ENCODE peak calls at places on chromosome 1, in five cellular contexts. One of them, this sample, is unnamed.

GRCh38 chr1:87151500-87152421 is 176.9 kb upstream of the LMO4 start:
- DNase-seq in GM12878: peak; percentile 75
- DNase-seq in H1: peak; percentile 63
- DNase-seq in HepG2: no peak
- DNase-seq in HCT116: no peak
- DNase-seq in this sample: no peak

GRCh38 chr1:218633238-218633948 is 288.3 kb downstream of the TGFB2 start:
- DNase-seq in HepG2: no peak
- DNase-seq in H1: no peak
- DNase-seq in HCT116: no peak
- DNase-seq in GM12878: no peak
- DNase-seq in this sample: no peak

GRCh38 chr1:206890125-206890637 is 7.1 kb upstream of the IL24 start:
- DNase-seq in GM12878: no peak
- DNase-seq in H1: no peak
- DNase-seq in HepG2: no peak
- DNase-seq in HCT116: no peak
- DNase-seq in this sample: no peak

GRCh38 chr1:184287001-184287400 is 99.8 kb upstream of the C1orf21 start:
- DNase-seq in H1: no peak
- DNase-seq in GM12878: no peak
- DNase-seq in HepG2: no peak
- DNase-seq in HCT116: no peak
- DNase-seq in this sample: no peak

GRCh38 chr1:116134178-116134773 is 23.1 kb downstream of the MAB21L3 start:
- DNase-seq in HCT116: peak; percentile 21
- DNase-seq in HepG2: no peak
- DNase-seq in GM12878: no peak
- DNase-seq in H1: no peak
- DNase-seq in this sample: peak; percentile 25

GRCh38 chr1:2271841-2272655 is 43.9 kb downstream of the SKI start:
- DNase-seq in GM12878: no peak
- DNase-seq in HCT116: no peak
- DNase-seq in H1: no peak
- DNase-seq in HepG2: no peak
- DNase-seq in this sample: no peak

GRCh38 chr1:191343816-191344215 is 814.4 kb upstream of the RGS18 start:
- DNase-seq in HCT116: no peak
- DNase-seq in HepG2: no peak
- DNase-seq in GM12878: no peak
- DNase-seq in H1: no peak
- DNase-seq in this sample: no peak

GRCh38 chr1:245242989-245243388 is 88.2 kb downstream of the KIF26B start:
- DNase-seq in H1: no peak
- DNase-seq in GM12878: no peak
- DNase-seq in HCT116: no peak
- DNase-seq in HepG2: no peak
- DNase-seq in this sample: no peak

GRCh38 chr1:228920791-228921190 is 185.5 kb downstream of the RHOU start:
- DNase-seq in HepG2: no peak
- DNase-seq in HCT116: no peak
- DNase-seq in H1: no peak
- DNase-seq in GM12878: no peak
- DNase-seq in this sample: no peak

GRCh38 chr1:97004054-97004453 is 282.5 kb downstream of the PTBP2 start:
- DNase-seq in H1: no peak
- DNase-seq in HCT116: no peak
- DNase-seq in HepG2: no peak
- DNase-seq in GM12878: no peak
- DNase-seq in this sample: no peak

GRCh38 chr1:64100791-64101190 is 102.6 kb upstream of the UBE2U start:
- DNase-seq in GM12878: no peak
- DNase-seq in HCT116: no peak
- DNase-seq in H1: no peak
- DNase-seq in HepG2: no peak
- DNase-seq in this sample: no peak

GRCh38 chr1:73860421-73860950 is 337.5 kb downstream of the LRRIQ3 start:
- DNase-seq in GM12878: no peak
- DNase-seq in HepG2: no peak
- DNase-seq in H1: no peak
- DNase-seq in HCT116: no peak
- DNase-seq in this sample: no peak

GRCh38 chr1:110050602-110051261 is 16.3 kb downstream of the STRIP1 start:
- DNase-seq in H1: no peak
- DNase-seq in HepG2: no peak
- DNase-seq in HCT116: no peak
- DNase-seq in GM12878: no peak
- DNase-seq in this sample: no peak

GRCh38 chr1:237672748-237673147 is 218.0 kb downstream of the ZP4 start:
- DNase-seq in H1: no peak
- DNase-seq in HCT116: no peak
- DNase-seq in HepG2: no peak
- DNase-seq in GM12878: no peak
- DNase-seq in this sample: peak; percentile 54

GRCh38 chr1:212566522-212567479 is 41.8 kb upstream of the ATF3 start:
- DNase-seq in HCT116: peak; percentile 45
- DNase-seq in H1: no peak
- DNase-seq in HepG2: peak; percentile 14
- DNase-seq in GM12878: peak; percentile 92
- DNase-seq in this sample: no peak

GRCh38 chr1:29708818-29709710 is 472.7 kb downstream of the PTPRU start:
- DNase-seq in GM12878: no peak
- DNase-seq in HepG2: no peak
- DNase-seq in H1: no peak
- DNase-seq in HCT116: no peak
- DNase-seq in this sample: no peak

GRCh38 chr1:227744668-227745067 is 9.4 kb downstream of the SNAP47 start:
- DNase-seq in HCT116: no peak
- DNase-seq in H1: no peak
- DNase-seq in GM12878: no peak
- DNase-seq in HepG2: no peak
- DNase-seq in this sample: no peak
- TF ChIP-seq JUND in HCT116: no peak
- TF ChIP-seq JUND in H1: no peak
- TF ChIP-seq JUND in GM12878: no peak
- TF ChIP-seq JUND in HepG2: no peak
- TF ChIP-seq JUND in this sample: no peak

GRCh38 chr1:34683616-34684015 is 71.2 kb upstream of the GJB5 start:
- DNase-seq in GM12878: no peak
- DNase-seq in H1: no peak
- DNase-seq in HCT116: no peak
- DNase-seq in HepG2: no peak
- DNase-seq in this sample: no peak
- TF ChIP-seq JUND in GM12878: no peak
- TF ChIP-seq JUND in H1: no peak
- TF ChIP-seq JUND in HCT116: no peak
- TF ChIP-seq JUND in HepG2: no peak
- TF ChIP-seq JUND in this sample: no peak

DNA sequence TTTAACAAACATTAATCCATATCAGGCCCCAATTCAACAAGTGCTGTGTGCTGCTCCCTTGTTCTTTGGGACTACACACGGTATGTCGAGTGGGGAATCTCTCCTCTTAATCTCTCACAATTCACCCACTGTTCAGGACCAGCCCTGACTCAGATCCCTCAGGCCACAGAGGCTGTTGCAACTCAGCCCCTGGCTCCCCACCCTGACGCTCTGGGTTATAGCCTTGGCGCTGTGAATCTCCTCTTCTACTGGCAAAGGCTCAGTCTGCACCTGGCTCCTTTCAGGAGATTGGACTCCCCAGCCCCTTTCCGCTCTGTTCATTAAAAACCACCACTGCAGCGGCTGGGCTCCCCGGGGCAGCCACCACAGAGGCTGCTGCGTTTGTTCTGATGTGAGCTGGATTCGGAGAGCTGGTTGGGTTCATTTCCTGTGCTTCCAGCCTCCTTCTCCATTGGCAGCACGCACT is 13.0 kb downstream of the CAPN8 start:
- DNase-seq in H1: no peak
- DNase-seq in GM12878: no peak
- DNase-seq in HepG2: no peak
- DNase-seq in HCT116: no peak
- DNase-seq in this sample: no peak
- TF ChIP-seq JUND in H1: no peak
- TF ChIP-seq JUND in GM12878: no peak
- TF ChIP-seq JUND in HepG2: no peak
- TF ChIP-seq JUND in HCT116: no peak
- TF ChIP-seq JUND in this sample: no peak

DNA sequence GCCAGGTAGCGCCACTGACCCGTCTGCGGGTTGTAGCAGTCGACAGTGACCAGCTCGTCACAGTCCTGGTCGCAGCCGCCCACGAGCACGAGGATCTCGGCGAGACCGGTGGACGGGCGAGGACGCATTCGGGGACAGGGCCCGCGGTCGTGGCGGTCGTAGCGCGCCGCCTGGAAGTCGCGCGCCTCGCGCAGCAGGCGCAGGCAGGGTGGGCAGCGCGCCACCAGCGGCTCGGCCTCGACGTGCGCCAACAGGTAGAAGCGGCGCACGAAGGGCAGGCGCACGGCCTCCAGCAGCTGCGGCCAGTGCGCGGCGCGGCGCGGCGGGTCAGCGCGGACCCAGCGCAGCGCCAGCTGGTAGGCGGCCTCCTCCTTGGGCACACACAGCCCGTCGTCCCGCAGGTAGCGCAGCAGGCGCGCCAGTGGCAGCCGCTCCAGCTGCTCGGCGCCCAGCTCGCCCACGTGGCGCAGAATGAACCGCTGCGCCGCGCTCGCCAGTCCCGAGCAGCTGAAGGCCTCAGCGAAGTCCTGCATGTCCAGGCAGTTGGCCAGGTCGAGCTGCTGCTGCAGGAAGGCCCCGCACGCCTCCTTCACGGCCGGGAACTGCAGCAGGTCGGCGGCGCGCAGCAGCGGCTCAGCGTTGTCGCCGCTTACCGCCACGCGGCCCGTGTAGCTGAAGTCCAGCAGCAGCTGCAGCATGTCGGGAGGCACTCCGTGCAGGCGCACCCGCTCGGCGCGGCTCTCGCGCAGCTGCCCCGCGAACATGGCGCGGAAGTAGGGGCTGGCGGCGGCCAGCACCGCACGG is 602 bp downstream of the KLHL21 start:
- DNase-seq in HepG2: no peak
- DNase-seq in HCT116: no peak
- DNase-seq in GM12878: no peak
- DNase-seq in H1: no peak
- DNase-seq in this sample: no peak
- TF ChIP-seq JUND in HepG2: peak; percentile 10
- TF ChIP-seq JUND in HCT116: no peak
- TF ChIP-seq JUND in GM12878: no peak
- TF ChIP-seq JUND in H1: no peak
- TF ChIP-seq JUND in this sample: no peak

DNA sequence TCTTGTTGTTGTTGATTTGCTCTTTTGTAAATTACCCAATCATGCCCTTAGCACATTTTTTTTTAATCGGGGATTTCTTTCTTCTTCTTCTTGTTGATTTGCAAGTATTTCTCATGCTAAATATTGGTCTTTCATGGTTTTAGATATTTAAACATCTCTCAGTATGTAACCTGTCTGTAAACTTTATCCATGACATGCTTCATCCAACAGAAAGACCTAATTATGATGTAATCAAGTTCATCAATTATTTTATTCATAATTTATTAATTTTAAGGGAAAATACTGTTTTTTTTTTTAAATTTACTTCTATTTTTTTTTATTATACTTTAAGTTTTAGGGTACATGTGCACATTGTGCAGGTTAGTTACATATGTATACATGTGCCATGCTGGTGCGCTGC is 69.8 kb downstream of the TNFSF18 start:
- DNase-seq in HCT116: no peak
- DNase-seq in GM12878: no peak
- DNase-seq in HepG2: no peak
- DNase-seq in H1: no peak
- DNase-seq in this sample: no peak
- TF ChIP-seq JUND in HCT116: no peak
- TF ChIP-seq JUND in GM12878: no peak
- TF ChIP-seq JUND in HepG2: no peak
- TF ChIP-seq JUND in H1: no peak
- TF ChIP-seq JUND in this sample: no peak

DNA sequence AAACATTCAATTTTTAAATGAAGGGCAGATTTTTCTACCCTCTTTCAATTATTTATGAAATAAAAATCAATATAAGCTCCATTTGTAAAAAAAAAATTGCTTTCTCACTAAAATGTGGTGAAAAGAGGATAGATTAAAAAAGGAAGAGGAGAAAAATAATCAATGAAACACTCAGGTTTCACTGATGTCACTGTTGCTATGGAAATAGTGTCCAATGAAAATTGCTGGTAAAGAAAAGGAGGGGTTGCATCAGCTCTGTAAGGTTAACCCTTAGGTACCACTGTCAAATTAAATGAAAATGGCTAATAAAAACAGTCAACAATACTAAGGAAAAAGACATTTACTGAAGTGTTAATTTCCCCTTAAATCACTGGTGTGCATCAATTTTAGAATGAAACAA is 91.6 kb upstream of the TTC39A start:
- DNase-seq in HepG2: peak; percentile 33
- DNase-seq in GM12878: no peak
- DNase-seq in HCT116: peak; percentile 48
- DNase-seq in H1: no peak
- DNase-seq in this sample: peak; percentile 59
- TF ChIP-seq JUND in HepG2: no peak
- TF ChIP-seq JUND in GM12878: no peak
- TF ChIP-seq JUND in HCT116: peak; percentile 18
- TF ChIP-seq JUND in H1: peak; percentile 76
- TF ChIP-seq JUND in this sample: no peak

This sample was measured in T47D.